ENCODE peak calls at places on chromosomes 16 and 17, in seven cellular contexts. Q is heart right ventricle, K is tibial artery, C is neural crest cell, L is neural progenitor cell, F is lower lobe of right lung, D is fibroblast of lung. G is an unnamed sample.

GRCh38 chr17:67999291-67999911 is 3.1 kb upstream of the C17orf58 start:
- DNase-seq in Q (no peak), K (no peak), C (no peak), L (no peak), F (peak; percentile 22), D (peak; percentile 20), G (no peak)

GRCh38 chr17:14268264-14268663 is 31.6 kb upstream of the CDRT15 start:
- DNase-seq in Q (no peak), K (no peak), C (no peak), L (no peak), F (no peak), D (no peak), G (no peak)

GRCh38 chr17:29533976-29534375 is 32.9 kb downstream of the ABHD15 start:
- DNase-seq in Q (no peak), K (no peak), C (no peak), L (no peak), F (no peak), D (no peak), G (no peak)

GRCh38 chr16:58177347-58177710 is 20.6 kb downstream of the CSNK2A2 start:
- DNase-seq in Q (no peak), K (no peak), C (no peak), L (no peak), F (no peak), D (no peak), G (no peak)

GRCh38 chr17:76438906-76439305 is 14.0 kb downstream of the UBE2O start:
- DNase-seq in Q (no peak), K (no peak), C (no peak), L (no peak), F (no peak), D (peak; percentile 20), G (no peak)

GRCh38 chr17:66422181-66422580 is 119.8 kb downstream of the PRKCA start:
- DNase-seq in Q (no peak), K (no peak), C (no peak), L (no peak), F (no peak), D (peak; percentile 72), G (no peak)

GRCh38 chr16:22010902-22011301 is 3.0 kb downstream of the MOSMO start:
- DNase-seq in Q (no peak), K (no peak), C (no peak), L (no peak), F (no peak), D (no peak), G (no peak)

GRCh38 chr17:72510454-72511016 is 389.7 kb downstream of the SOX9 start:
- DNase-seq in Q (no peak), K (no peak), C (no peak), L (no peak), F (no peak), D (peak; percentile 61), G (no peak)

GRCh38 chr16:80580109-80580832 is 39.5 kb downstream of the DYNLRB2 start:
- DNase-seq in Q (no peak), K (no peak), C (no peak), L (no peak), F (no peak), D (peak; percentile 92), G (no peak)

GRCh38 chr16:82093901-82094300 is 58.8 kb downstream of the HSD17B2 start:
- DNase-seq in Q (no peak), K (no peak), C (no peak), L (no peak), F (no peak), D (peak; percentile 64), G (no peak)

GRCh38 chr16:63850979-63851378 is 1270.9 kb downstream of the CDH11 start:
- DNase-seq in Q (no peak), K (no peak), C (no peak), L (no peak), F (no peak), D (no peak), G (no peak)

GRCh38 chr16:68408967-68409366 is 39.3 kb downstream of the SMPD3 start:
- DNase-seq in Q (no peak), K (no peak), C (no peak), L (peak; percentile 54), F (peak; percentile 10), D (no peak), G (no peak)

GRCh38 chr17:72498671-72499210 is 377.9 kb downstream of the SOX9 start:
- DNase-seq in Q (no peak), K (no peak), C (no peak), L (no peak), F (no peak), D (peak; percentile 25), G (no peak)

GRCh38 chr17:45170280-45170975 is 8.8 kb downstream of the HEXIM2 start:
- DNase-seq in Q (no peak), K (no peak), C (no peak), L (no peak), F (no peak), D (no peak), G (peak; percentile 52)

GRCh38 chr17:40484285-40484972 is 17.0 kb downstream of the TNS4 start:
- DNase-seq in Q (no peak), K (no peak), C (no peak), L (no peak), F (no peak), D (no peak), G (no peak)

GRCh38 chr17:44197980-44198720 is 1.5 kb downstream of the ATXN7L3 start:
- DNase-seq in Q (no peak), K (no peak), C (no peak), L (peak; percentile 45), F (no peak), D (peak; percentile 42), G (no peak)

GRCh38 chr17:63041722-63042121 is 75.7 kb downstream of the TANC2 start:
- DNase-seq in Q (no peak), K (no peak), C (no peak), L (no peak), F (no peak), D (no peak), G (no peak)

GRCh38 chr16:82701302-82702022 is 74.7 kb downstream of the CDH13 start:
- DNase-seq in Q (no peak), K (no peak), C (no peak), L (no peak), F (no peak), D (no peak), G (no peak)

GRCh38 chr16:70701998-70702397 is 16.1 kb upstream of the MTSS2 start:
- DNase-seq in Q (no peak), K (no peak), C (no peak), L (no peak), F (no peak), D (no peak), G (no peak)

GRCh38 chr16:70699696-70700095 is 13.8 kb upstream of the MTSS2 start:
- DNase-seq in Q (no peak), K (no peak), C (no peak), L (no peak), F (no peak), D (no peak), G (no peak)

GRCh38 chr16:70700101-70701020 is 14.5 kb upstream of the MTSS2 start:
- DNase-seq in Q (peak; percentile 79), K (peak; percentile 97), C (no peak), L (no peak), F (peak; percentile 65), D (no peak), G (no peak)

GRCh38 chr16:70701596-70701995 is 15.7 kb upstream of the MTSS2 start:
- DNase-seq in Q (no peak), K (no peak), C (no peak), L (no peak), F (no peak), D (no peak), G (no peak)

GRCh38 chr16:70701036-70701435 is 15.2 kb upstream of the MTSS2 start:
- DNase-seq in Q (no peak), K (no peak), C (no peak), L (no peak), F (no peak), D (no peak), G (no peak)
- TF ChIP-seq CTCF in Q (no peak), K (no peak), C (no peak), L (no peak), F (no peak), D (no peak), G (no peak)

GRCh38 chr17:60577147-60577925 is 22.7 kb upstream of the PPM1D start:
- DNase-seq in Q (no peak), K (no peak), C (no peak), L (no peak), F (no peak), D (peak; percentile 47), G (no peak)
- TF ChIP-seq CTCF in Q (peak; percentile 68), K (peak; percentile 44), C (no peak), L (no peak), F (peak; percentile 14), D (peak; percentile 11), G (no peak)

GRCh38 chr17:80652751-80653330 is 108.2 kb downstream of the RPTOR start:
- DNase-seq in Q (no peak), K (no peak), C (no peak), L (no peak), F (no peak), D (peak; percentile 16), G (no peak)
- TF ChIP-seq CTCF in Q (no peak), K (no peak), C (no peak), L (no peak), F (no peak), D (no peak), G (no peak)

DNA sequence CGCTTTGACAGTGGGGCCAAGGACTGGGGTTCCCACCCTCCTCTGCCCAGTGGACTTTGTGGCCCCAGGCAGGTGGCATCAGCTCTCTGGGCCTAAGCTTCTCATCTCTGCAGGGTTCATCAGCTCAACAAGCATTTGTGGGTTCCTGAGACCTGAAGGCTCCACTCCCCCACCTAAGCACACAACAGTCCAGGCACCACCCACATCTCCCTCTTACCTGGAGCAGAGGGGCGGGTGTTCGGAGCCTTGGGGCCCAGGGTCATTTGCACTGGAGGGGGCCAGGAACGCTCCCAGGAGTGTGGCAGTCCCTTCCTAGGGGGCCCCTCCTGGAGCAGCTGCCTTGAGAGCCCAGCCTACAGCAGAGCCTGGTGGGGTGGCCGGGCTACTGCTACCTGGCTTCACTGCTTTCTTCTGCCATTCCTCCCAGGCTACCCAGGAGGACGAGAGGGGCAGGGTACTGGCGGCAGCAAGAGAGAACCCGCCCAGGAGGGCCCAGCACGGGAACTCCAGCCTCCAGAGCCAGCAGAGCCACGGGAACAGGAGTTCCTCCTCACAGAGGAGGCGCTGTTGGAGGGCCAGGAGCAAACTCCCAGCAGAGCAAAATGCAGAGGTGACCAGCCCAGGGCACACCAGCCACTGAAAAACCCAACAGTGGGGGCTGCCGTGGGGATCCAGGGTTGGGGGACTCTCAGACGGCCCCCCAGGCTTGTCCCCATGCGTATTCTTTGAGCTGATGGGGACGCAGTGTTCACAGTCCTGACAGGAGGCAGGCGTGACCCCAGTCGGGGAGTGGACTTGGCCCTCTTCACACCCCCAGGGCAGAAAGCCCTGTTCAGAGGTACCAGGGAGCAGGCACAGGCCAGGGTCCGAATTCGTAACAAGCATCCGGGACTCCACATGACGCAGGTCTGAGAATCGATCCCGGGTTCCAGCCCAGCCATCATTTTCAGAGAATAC is 35.1 kb upstream of the SLC38A10 start:
- DNase-seq in Q (no peak), K (no peak), C (no peak), L (peak; percentile 56), F (no peak), D (peak; percentile 8), G (no peak)
- TF ChIP-seq CTCF in Q (no peak), K (no peak), C (no peak), L (peak; percentile 19), F (no peak), D (no peak), G (no peak)